ENCODE peak calls at places on chromosome 17, in nine cellular contexts. One of them, this sample, is unnamed.

GRCh38 chr17:76199466-76199865 is 40.8 kb downstream of the RNF157 start:
- DNase-seq in heart left ventricle: no peak
- DNase-seq in HCT116: no peak
- DNase-seq in cardiac muscle cell: no peak
- DNase-seq in CD8-positive, alpha-beta T cell: peak
- DNase-seq in fibroblast of mammary gland: no peak
- DNase-seq in HL-60: no peak
- DNase-seq in glutamatergic neuron: no peak
- DNase-seq in breast epithelium: no peak
- DNase-seq in this sample: no peak

GRCh38 chr17:62405451-62405850 is 18.2 kb upstream of the METTL2A start:
- DNase-seq in heart left ventricle: no peak
- DNase-seq in HCT116: no peak
- DNase-seq in cardiac muscle cell: no peak
- DNase-seq in CD8-positive, alpha-beta T cell: no peak
- DNase-seq in fibroblast of mammary gland: no peak
- DNase-seq in HL-60: no peak
- DNase-seq in glutamatergic neuron: no peak
- DNase-seq in breast epithelium: no peak
- DNase-seq in this sample: no peak

GRCh38 chr17:55433029-55433628 is 11.5 kb upstream of the MMD start:
- DNase-seq in heart left ventricle: no peak
- DNase-seq in HCT116: peak
- DNase-seq in cardiac muscle cell: no peak
- DNase-seq in CD8-positive, alpha-beta T cell: no peak
- DNase-seq in fibroblast of mammary gland: no peak
- DNase-seq in HL-60: no peak
- DNase-seq in glutamatergic neuron: no peak
- DNase-seq in breast epithelium: no peak
- DNase-seq in this sample: no peak

GRCh38 chr17:75346906-75347305 is 57.7 kb upstream of the SLC25A19 start:
- DNase-seq in heart left ventricle: no peak
- DNase-seq in HCT116: no peak
- DNase-seq in cardiac muscle cell: no peak
- DNase-seq in CD8-positive, alpha-beta T cell: no peak
- DNase-seq in fibroblast of mammary gland: peak
- DNase-seq in HL-60: no peak
- DNase-seq in glutamatergic neuron: no peak
- DNase-seq in breast epithelium: no peak
- DNase-seq in this sample: peak

GRCh38 chr17:61219460-61219859 is 180.2 kb upstream of the TBX2 start:
- DNase-seq in heart left ventricle: no peak
- DNase-seq in HCT116: no peak
- DNase-seq in cardiac muscle cell: peak
- DNase-seq in CD8-positive, alpha-beta T cell: no peak
- DNase-seq in fibroblast of mammary gland: peak
- DNase-seq in HL-60: no peak
- DNase-seq in glutamatergic neuron: peak
- DNase-seq in breast epithelium: no peak
- DNase-seq in this sample: no peak

GRCh38 chr17:6286239-6286638 is 148.7 kb downstream of the AIPL1 start:
- DNase-seq in heart left ventricle: no peak
- DNase-seq in HCT116: peak
- DNase-seq in cardiac muscle cell: no peak
- DNase-seq in CD8-positive, alpha-beta T cell: no peak
- DNase-seq in fibroblast of mammary gland: no peak
- DNase-seq in HL-60: no peak
- DNase-seq in glutamatergic neuron: no peak
- DNase-seq in breast epithelium: no peak
- DNase-seq in this sample: no peak

GRCh38 chr17:59436900-59437299 is 105.4 kb downstream of the YPEL2 start:
- DNase-seq in heart left ventricle: peak
- DNase-seq in HCT116: no peak
- DNase-seq in cardiac muscle cell: no peak
- DNase-seq in CD8-positive, alpha-beta T cell: no peak
- DNase-seq in fibroblast of mammary gland: no peak
- DNase-seq in HL-60: no peak
- DNase-seq in glutamatergic neuron: no peak
- DNase-seq in breast epithelium: no peak
- DNase-seq in this sample: no peak

GRCh38 chr17:32265192-32265895 is at the start of gene RHBDL3:
- DNase-seq in heart left ventricle: no peak
- DNase-seq in HCT116: no peak
- DNase-seq in cardiac muscle cell: peak
- DNase-seq in CD8-positive, alpha-beta T cell: no peak
- DNase-seq in fibroblast of mammary gland: no peak
- DNase-seq in HL-60: no peak
- DNase-seq in glutamatergic neuron: peak
- DNase-seq in breast epithelium: no peak
- DNase-seq in this sample: peak

GRCh38 chr17:51813166-51813783 is 345.2 kb downstream of the CA10 start:
- DNase-seq in heart left ventricle: no peak
- DNase-seq in HCT116: no peak
- DNase-seq in cardiac muscle cell: no peak
- DNase-seq in CD8-positive, alpha-beta T cell: no peak
- DNase-seq in fibroblast of mammary gland: no peak
- DNase-seq in HL-60: no peak
- DNase-seq in glutamatergic neuron: no peak
- DNase-seq in breast epithelium: no peak
- DNase-seq in this sample: no peak

GRCh38 chr17:82751171-82751570 is 694 bp upstream of the TBCD start:
- DNase-seq in heart left ventricle: no peak
- DNase-seq in HCT116: no peak
- DNase-seq in cardiac muscle cell: no peak
- DNase-seq in CD8-positive, alpha-beta T cell: no peak
- DNase-seq in fibroblast of mammary gland: no peak
- DNase-seq in HL-60: peak
- DNase-seq in glutamatergic neuron: no peak
- DNase-seq in breast epithelium: no peak
- DNase-seq in this sample: no peak

GRCh38 chr17:27466376-27466747 is 10.1 kb downstream of the KSR1 start:
- DNase-seq in heart left ventricle: no peak
- DNase-seq in HCT116: no peak
- DNase-seq in cardiac muscle cell: no peak
- DNase-seq in CD8-positive, alpha-beta T cell: no peak
- DNase-seq in fibroblast of mammary gland: no peak
- DNase-seq in HL-60: no peak
- DNase-seq in glutamatergic neuron: no peak
- DNase-seq in breast epithelium: no peak
- DNase-seq in this sample: no peak

GRCh38 chr17:35684046-35684802 is 47.2 kb upstream of the RASL10B start:
- DNase-seq in heart left ventricle: no peak
- DNase-seq in HCT116: no peak
- DNase-seq in cardiac muscle cell: no peak
- DNase-seq in CD8-positive, alpha-beta T cell: no peak
- DNase-seq in fibroblast of mammary gland: peak
- DNase-seq in HL-60: no peak
- DNase-seq in glutamatergic neuron: no peak
- DNase-seq in breast epithelium: no peak
- DNase-seq in this sample: no peak

DNA sequence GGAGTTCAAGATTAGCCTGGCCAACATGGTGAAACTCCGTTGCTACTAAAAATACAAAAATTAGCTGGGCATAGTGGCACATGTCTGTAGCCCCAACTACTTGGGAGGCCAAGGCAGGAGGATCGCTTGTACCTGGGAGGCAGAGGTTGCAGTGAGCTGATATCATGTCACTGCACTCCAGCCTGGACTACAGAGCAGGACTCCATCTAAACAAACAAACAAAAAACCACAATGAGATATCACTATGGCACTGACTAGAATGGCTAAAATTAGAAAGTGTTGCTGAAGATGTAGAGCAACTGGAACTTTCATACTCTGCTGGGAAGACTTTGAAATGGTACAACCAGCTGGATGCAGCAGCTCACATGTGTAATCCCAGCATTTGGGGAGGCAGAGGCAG is 6.5 kb upstream of the TNK1 start:
- DNase-seq in heart left ventricle: no peak
- DNase-seq in HCT116: no peak
- DNase-seq in cardiac muscle cell: no peak
- DNase-seq in CD8-positive, alpha-beta T cell: no peak
- DNase-seq in fibroblast of mammary gland: no peak
- DNase-seq in HL-60: no peak
- DNase-seq in glutamatergic neuron: no peak
- DNase-seq in breast epithelium: no peak
- DNase-seq in this sample: no peak
- TF ChIP-seq CTCF in heart left ventricle: no peak
- TF ChIP-seq CTCF in HCT116: no peak
- TF ChIP-seq CTCF in cardiac muscle cell: no peak
- TF ChIP-seq CTCF in CD8-positive, alpha-beta T cell: no peak
- TF ChIP-seq CTCF in fibroblast of mammary gland: no peak
- TF ChIP-seq CTCF in HL-60: no peak
- TF ChIP-seq CTCF in glutamatergic neuron: no peak
- TF ChIP-seq CTCF in breast epithelium: no peak
- TF ChIP-seq CTCF in this sample: no peak

GRCh38 chr17:70642059-70642458 is 472.7 kb downstream of the KCNJ2 start:
- DNase-seq in heart left ventricle: no peak
- DNase-seq in HCT116: no peak
- DNase-seq in cardiac muscle cell: no peak
- DNase-seq in CD8-positive, alpha-beta T cell: no peak
- DNase-seq in fibroblast of mammary gland: no peak
- DNase-seq in HL-60: no peak
- DNase-seq in glutamatergic neuron: no peak
- DNase-seq in breast epithelium: no peak
- DNase-seq in this sample: no peak

GRCh38 chr17:70636517-70637133 is 467.3 kb downstream of the KCNJ2 start:
- DNase-seq in heart left ventricle: no peak
- DNase-seq in HCT116: peak
- DNase-seq in cardiac muscle cell: peak
- DNase-seq in CD8-positive, alpha-beta T cell: no peak
- DNase-seq in fibroblast of mammary gland: peak
- DNase-seq in HL-60: no peak
- DNase-seq in glutamatergic neuron: no peak
- DNase-seq in breast epithelium: no peak
- DNase-seq in this sample: no peak
- TF ChIP-seq CTCF in heart left ventricle: peak
- TF ChIP-seq CTCF in HCT116: peak
- TF ChIP-seq CTCF in cardiac muscle cell: peak
- TF ChIP-seq CTCF in CD8-positive, alpha-beta T cell: peak
- TF ChIP-seq CTCF in fibroblast of mammary gland: peak
- TF ChIP-seq CTCF in HL-60: peak
- TF ChIP-seq CTCF in glutamatergic neuron: peak
- TF ChIP-seq CTCF in breast epithelium: peak
- TF ChIP-seq CTCF in this sample: peak

DNA sequence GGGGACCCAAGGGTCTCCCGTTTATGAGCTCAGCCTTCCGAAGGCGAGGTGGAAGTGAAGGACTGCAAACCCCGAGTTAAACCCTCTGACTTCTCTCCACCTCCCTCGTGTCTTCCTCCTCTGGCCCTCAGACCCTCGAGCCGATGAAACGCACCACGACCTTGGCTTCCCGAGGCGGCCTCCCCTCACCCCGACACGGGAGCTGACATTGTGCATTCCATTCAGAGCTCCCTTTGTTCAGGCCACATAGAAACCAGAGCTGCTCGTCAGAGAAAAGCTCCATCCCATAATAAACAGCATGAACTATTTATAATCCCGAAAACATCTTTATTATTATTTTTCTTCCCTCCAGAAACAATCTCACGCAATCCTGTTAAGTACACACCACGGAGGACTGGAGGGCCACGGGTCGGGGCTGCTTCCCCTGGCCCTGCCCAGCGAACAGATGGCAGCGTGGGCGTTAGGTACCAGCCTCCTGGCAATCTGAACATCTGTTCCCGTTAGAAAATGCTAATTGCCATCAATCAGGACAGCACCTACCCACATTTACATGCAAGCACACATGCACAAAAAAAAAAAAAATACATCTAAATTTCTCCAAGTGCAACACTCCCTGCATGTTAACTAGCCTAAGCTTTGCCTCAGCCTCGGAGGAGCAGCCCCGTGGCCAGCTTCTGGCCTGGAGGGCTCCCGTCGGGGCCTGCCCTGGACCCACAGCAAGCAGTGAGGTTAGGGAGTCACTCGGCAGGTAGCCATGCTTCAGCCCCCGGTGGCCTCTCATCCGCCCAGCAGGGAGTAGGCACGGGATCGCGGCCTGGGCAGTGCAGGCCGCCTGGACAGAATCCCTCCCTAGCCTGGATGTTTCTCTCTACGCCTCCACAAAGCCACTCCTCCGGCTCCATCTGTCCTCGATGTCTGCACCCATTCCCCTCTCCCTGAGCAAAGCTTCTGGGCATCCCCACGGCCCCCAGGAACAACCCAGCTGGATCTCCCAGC is 145.5 kb downstream of the RBFOX3 start:
- DNase-seq in heart left ventricle: no peak
- DNase-seq in HCT116: no peak
- DNase-seq in cardiac muscle cell: no peak
- DNase-seq in CD8-positive, alpha-beta T cell: no peak
- DNase-seq in fibroblast of mammary gland: no peak
- DNase-seq in HL-60: no peak
- DNase-seq in glutamatergic neuron: peak
- DNase-seq in breast epithelium: no peak
- DNase-seq in this sample: peak
- TF ChIP-seq CTCF in heart left ventricle: no peak
- TF ChIP-seq CTCF in HCT116: no peak
- TF ChIP-seq CTCF in cardiac muscle cell: no peak
- TF ChIP-seq CTCF in CD8-positive, alpha-beta T cell: no peak
- TF ChIP-seq CTCF in fibroblast of mammary gland: no peak
- TF ChIP-seq CTCF in HL-60: no peak
- TF ChIP-seq CTCF in glutamatergic neuron: no peak
- TF ChIP-seq CTCF in breast epithelium: no peak
- TF ChIP-seq CTCF in this sample: no peak

GRCh38 chr17:15216481-15216880 is 48.6 kb downstream of the PMP22 start:
- DNase-seq in heart left ventricle: no peak
- DNase-seq in HCT116: no peak
- DNase-seq in cardiac muscle cell: no peak
- DNase-seq in CD8-positive, alpha-beta T cell: no peak
- DNase-seq in fibroblast of mammary gland: no peak
- DNase-seq in HL-60: no peak
- DNase-seq in glutamatergic neuron: no peak
- DNase-seq in breast epithelium: no peak
- DNase-seq in this sample: no peak

GRCh38 chr17:15210247-15210646 is 54.9 kb downstream of the PMP22 start:
- DNase-seq in heart left ventricle: no peak
- DNase-seq in HCT116: no peak
- DNase-seq in cardiac muscle cell: no peak
- DNase-seq in CD8-positive, alpha-beta T cell: no peak
- DNase-seq in fibroblast of mammary gland: no peak
- DNase-seq in HL-60: no peak
- DNase-seq in glutamatergic neuron: no peak
- DNase-seq in breast epithelium: no peak
- DNase-seq in this sample: no peak

DNA sequence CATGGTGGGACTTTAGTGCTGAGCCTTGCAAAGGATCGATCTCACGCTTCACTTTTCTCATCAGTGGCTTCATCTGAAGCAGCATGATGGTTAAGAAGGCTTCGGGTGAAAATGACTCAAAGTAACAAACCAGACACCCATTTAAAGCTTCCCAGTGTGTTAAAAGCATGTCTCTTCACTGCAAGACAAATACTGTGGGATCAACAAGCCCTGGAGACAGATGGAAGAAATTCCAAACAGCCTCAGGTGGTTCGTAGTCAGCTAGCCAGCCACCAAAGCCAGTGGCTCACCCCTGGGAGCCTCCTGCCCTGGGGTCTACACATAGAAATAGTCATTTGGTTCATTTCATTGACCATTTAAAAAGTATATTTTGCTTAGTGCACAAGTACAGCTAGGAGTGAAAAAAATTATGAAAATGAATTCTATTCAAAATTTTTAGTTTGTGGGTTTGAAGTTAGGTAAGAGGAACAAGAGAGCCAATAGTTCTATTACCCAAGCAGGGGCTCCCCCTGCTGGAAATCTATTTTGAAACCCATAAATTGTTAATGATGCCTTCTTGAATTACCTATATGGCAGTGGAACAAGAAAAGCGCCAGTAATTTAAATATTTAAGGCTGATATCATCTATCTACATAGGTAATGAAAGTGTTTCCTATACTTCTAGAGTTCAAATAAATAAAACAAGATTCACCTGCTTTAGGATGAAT is 51.6 kb downstream of the PMP22 start:
- DNase-seq in heart left ventricle: no peak
- DNase-seq in HCT116: no peak
- DNase-seq in cardiac muscle cell: peak
- DNase-seq in CD8-positive, alpha-beta T cell: no peak
- DNase-seq in fibroblast of mammary gland: peak
- DNase-seq in HL-60: no peak
- DNase-seq in glutamatergic neuron: no peak
- DNase-seq in breast epithelium: no peak
- DNase-seq in this sample: peak
- TF ChIP-seq CTCF in heart left ventricle: peak
- TF ChIP-seq CTCF in HCT116: peak
- TF ChIP-seq CTCF in cardiac muscle cell: peak
- TF ChIP-seq CTCF in CD8-positive, alpha-beta T cell: no peak
- TF ChIP-seq CTCF in fibroblast of mammary gland: peak
- TF ChIP-seq CTCF in HL-60: no peak
- TF ChIP-seq CTCF in glutamatergic neuron: peak
- TF ChIP-seq CTCF in breast epithelium: no peak
- TF ChIP-seq CTCF in this sample: peak